ENCODE peak calls at places on chromosomes 3 and 15, in six cellular contexts. V, Y, H, P, E and S are unnamed samples.

GRCh38 chr3:192935441-192935840 is 17.8 kb upstream of the MB21D2 start:
- DNase-seq in P (no peak), E (no peak), V (no peak), H (no peak), Y (no peak), S (no peak)

GRCh38 chr3:146326875-146327543 is 76.1 kb upstream of the PLSCR4 start:
- DNase-seq in P (no peak), V (no peak), H (peak), Y (peak), E (no peak), S (peak)

GRCh38 chr15:53869044-53869805 is 109.0 kb upstream of the UNC13C start:
- DNase-seq in V (no peak), P (no peak), Y (no peak), E (no peak), H (no peak), S (no peak)

GRCh38 chr3:119352235-119352634 is 58.1 kb downstream of the ARHGAP31 start:
- DNase-seq in E (no peak), Y (no peak), V (no peak), P (peak), H (no peak), S (no peak)

GRCh38 chr15:40192942-40193341 is 32.1 kb downstream of the BUB1B start:
- DNase-seq in V (no peak), P (no peak), H (no peak), Y (no peak), E (no peak), S (no peak)

GRCh38 chr3:44117239-44117638 is 124.4 kb upstream of the TOPAZ1 start:
- DNase-seq in E (no peak), Y (peak), P (no peak), H (no peak), V (no peak), S (no peak)

GRCh38 chr3:72273615-72274014 is 488.7 kb upstream of the PROK2 start:
- DNase-seq in V (no peak), H (no peak), Y (peak), P (no peak), E (peak), S (no peak)

GRCh38 chr3:122533931-122534334 is 19.2 kb upstream of the KPNA1 start:
- DNase-seq in E (no peak), Y (no peak), H (peak), V (peak), P (peak), S (no peak)

GRCh38 chr15:67700023-67700422 is 125.3 kb upstream of the SKOR1 start:
- DNase-seq in V (no peak), P (no peak), Y (no peak), H (no peak), E (no peak), S (no peak)

GRCh38 chr3:38334142-38334541 is 12.4 kb upstream of the XYLB start:
- DNase-seq in H (no peak), V (no peak), Y (no peak), E (no peak), P (no peak), S (no peak)

GRCh38 chr15:89781891-89782618 is 5.9 kb downstream of the MESP2 start:
- DNase-seq in P (no peak), Y (no peak), V (no peak), H (peak), E (no peak), S (peak)

GRCh38 chr3:127773752-127774395 is 48.4 kb downstream of the MGLL start:
- DNase-seq in E (no peak), P (no peak), Y (no peak), V (no peak), H (no peak), S (no peak)

GRCh38 chr15:33794425-33794824 is 173.9 kb upstream of the CHRM5 start:
- DNase-seq in H (no peak), E (no peak), P (no peak), Y (no peak), V (no peak), S (no peak)

GRCh38 chr3:33940149-33940548 is 141.7 kb downstream of the PDCD6IP start:
- DNase-seq in E (no peak), Y (no peak), P (no peak), V (no peak), H (no peak), S (no peak)

GRCh38 chr3:76997733-76998132 is 42.2 kb upstream of the ROBO2 start:
- DNase-seq in Y (no peak), P (no peak), H (no peak), V (no peak), E (no peak), S (no peak)

GRCh38 chr3:69116897-69117296 is 5.5 kb downstream of the LMOD3 start:
- DNase-seq in Y (no peak), V (no peak), E (no peak), P (no peak), H (peak), S (no peak)

GRCh38 chr15:33022629-33023028 is 171.9 kb downstream of the FMN1 start:
- DNase-seq in V (no peak), Y (no peak), H (no peak), E (no peak), P (no peak), S (no peak)

GRCh38 chr15:100572362-100572983 is 29.5 kb downstream of the LINS1 start:
- DNase-seq in P (no peak), E (no peak), V (no peak), Y (no peak), H (no peak), S (no peak)

GRCh38 chr3:153394017-153394416 is 232.0 kb downstream of the RAP2B start:
- DNase-seq in E (no peak), P (no peak), V (no peak), H (no peak), Y (no peak), S (no peak)

GRCh38 chr15:41926184-41927056 is 32.6 kb upstream of the SPTBN5 start:
- DNase-seq in Y (no peak), V (no peak), P (no peak), E (no peak), H (no peak), S (peak)

DNA sequence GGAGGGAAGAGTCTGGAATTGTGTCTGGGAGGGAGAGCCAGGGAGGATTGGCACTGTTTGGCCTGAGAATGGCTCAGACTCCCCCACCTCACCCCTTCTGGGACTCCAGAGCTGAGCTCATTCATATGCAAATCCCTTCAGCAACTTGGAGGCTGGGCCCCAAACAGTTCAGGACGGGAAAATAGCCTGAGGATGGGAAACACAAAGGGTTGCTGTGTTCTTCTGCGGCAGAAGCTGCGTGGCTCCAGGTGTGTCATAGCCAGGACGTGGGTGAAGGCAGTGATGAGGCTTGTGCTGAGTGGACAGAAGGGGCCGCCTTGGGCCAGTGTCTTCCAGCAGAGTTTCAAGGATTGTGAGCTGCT is 16.6 kb downstream of the MASP1 start:
- DNase-seq in V (no peak), E (peak), P (no peak), H (no peak), Y (peak), S (no peak)
- TF ChIP-seq ZNF274 in V (no peak), E (no peak), P (no peak), H (no peak), Y (no peak), S (no peak)

DNA sequence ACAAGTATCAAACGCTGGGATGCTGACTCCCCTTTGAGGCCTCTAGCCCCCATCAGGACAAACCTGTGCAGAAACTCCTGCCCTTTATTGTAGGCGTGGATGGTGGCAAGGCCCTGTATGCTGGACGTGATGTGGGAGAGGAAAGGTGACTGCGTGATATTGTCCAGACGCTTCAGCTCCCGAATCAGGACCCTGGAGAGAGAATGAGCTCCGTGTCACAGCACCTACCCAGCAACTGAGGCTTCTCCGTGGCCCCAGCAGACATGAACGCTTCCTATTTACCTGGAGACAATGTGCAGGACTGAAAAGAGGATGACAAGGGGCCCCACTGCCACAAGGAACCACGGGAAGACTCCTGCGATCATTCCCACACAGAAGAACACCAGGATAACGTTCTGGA is 65.0 kb upstream of the PARL start:
- DNase-seq in P (no peak), V (no peak), E (no peak), H (no peak), Y (no peak), S (no peak)
- TF ChIP-seq ZNF274 in P (no peak), V (no peak), E (no peak), H (no peak), Y (no peak), S (no peak)

GRCh38 chr3:152356870-152357276 is 88.1 kb downstream of the MBNL1 start:
- DNase-seq in Y (no peak), P (peak), H (no peak), E (no peak), V (no peak), S (no peak)
- TF ChIP-seq ZNF274 in Y (no peak), P (no peak), H (no peak), E (no peak), V (no peak), S (no peak)

GRCh38 chr3:41961061-41961749 is 698 bp downstream of the ULK4 start:
- DNase-seq in H (peak), Y (peak), P (no peak), V (peak), E (peak), S (peak)
- TF ChIP-seq ZNF274 in H (no peak), Y (no peak), P (no peak), V (no peak), E (no peak), S (no peak)

GRCh38 chr3:37115451-37115850 is 58.9 kb downstream of the LRRFIP2 start:
- DNase-seq in E (no peak), H (no peak), V (no peak), Y (no peak), P (no peak), S (no peak)

GRCh38 chr3:37117548-37117947 is 56.8 kb downstream of the LRRFIP2 start:
- DNase-seq in V (no peak), P (no peak), Y (no peak), E (no peak), H (no peak), S (peak)

GRCh38 chr3:37116998-37117397 is 57.4 kb downstream of the LRRFIP2 start:
- DNase-seq in E (no peak), P (no peak), Y (no peak), H (no peak), V (no peak), S (no peak)

GRCh38 chr3:37112987-37113386 is 61.4 kb downstream of the LRRFIP2 start:
- DNase-seq in E (no peak), V (no peak), P (no peak), H (no peak), Y (no peak), S (no peak)

GRCh38 chr3:37114251-37115145 is 59.9 kb downstream of the LRRFIP2 start:
- DNase-seq in H (no peak), V (no peak), Y (no peak), P (no peak), E (no peak), S (no peak)
- TF ChIP-seq ZNF274 in H (no peak), V (no peak), Y (no peak), P (no peak), E (no peak), S (no peak)

GRCh38 chr15:101675015-101675414 is 22.8 kb upstream of the TM2D3 start:
- DNase-seq in H (no peak), P (no peak), E (no peak), V (no peak), Y (no peak), S (no peak)

GRCh38 chr15:101672298-101672697 is 20.1 kb upstream of the TM2D3 start:
- DNase-seq in V (no peak), P (no peak), H (no peak), Y (no peak), E (no peak), S (no peak)

GRCh38 chr15:101679861-101680260 is 27.7 kb upstream of the TM2D3 start:
- DNase-seq in E (no peak), V (no peak), Y (no peak), H (no peak), P (no peak), S (no peak)

GRCh38 chr15:101676965-101677364 is 24.8 kb upstream of the TM2D3 start:
- DNase-seq in V (no peak), P (no peak), E (no peak), Y (no peak), H (no peak), S (no peak)

GRCh38 chr15:101675796-101676582 is 23.8 kb upstream of the TM2D3 start:
- DNase-seq in Y (no peak), V (no peak), H (no peak), P (no peak), E (no peak), S (no peak)
- TF ChIP-seq ZNF274 in Y (no peak), V (no peak), H (no peak), P (no peak), E (no peak), S (no peak)

GRCh38 chr3:108127301-108127988 is 36.6 kb upstream of the CD47 start:
- DNase-seq in Y (no peak), V (no peak), E (no peak), P (peak), H (no peak), S (no peak)

GRCh38 chr3:108124337-108125150 is 33.7 kb upstream of the CD47 start:
- DNase-seq in P (peak), Y (peak), H (no peak), V (peak), E (no peak), S (no peak)

GRCh38 chr3:108125151-108125540 is 34.3 kb upstream of the CD47 start:
- DNase-seq in E (no peak), V (no peak), P (no peak), H (no peak), Y (no peak), S (no peak)

GRCh38 chr3:108125550-108126071 is 34.8 kb upstream of the CD47 start:
- DNase-seq in V (peak), Y (no peak), P (peak), E (no peak), H (no peak), S (no peak)

DNA sequence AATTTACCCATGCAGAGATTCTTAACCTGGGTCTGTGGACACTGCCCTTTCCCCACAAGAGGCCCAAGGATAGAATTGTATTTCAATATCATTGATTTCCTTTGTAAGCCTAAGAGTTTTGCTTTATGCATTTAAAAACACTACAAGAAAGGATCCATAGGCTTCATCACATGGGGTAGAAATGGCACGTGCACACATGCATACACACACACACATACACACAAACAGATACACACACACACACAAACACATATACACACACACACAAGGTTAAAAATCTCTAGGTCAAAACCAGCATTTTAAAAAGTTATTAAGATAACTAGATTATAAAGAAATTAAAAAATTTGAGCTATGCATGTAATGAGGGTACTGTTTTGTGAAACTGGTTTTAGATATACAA is 35.5 kb upstream of the CD47 start:
- DNase-seq in P (no peak), V (no peak), H (no peak), E (no peak), Y (no peak), S (no peak)
- TF ChIP-seq ZNF274 in P (no peak), V (no peak), H (no peak), E (no peak), Y (no peak), S (no peak)

GRCh38 chr3:56783644-56784451 is 17.9 kb downstream of the ARHGEF3 start:
- DNase-seq in H (no peak), P (peak), V (no peak), E (no peak), Y (no peak), S (peak)
- TF ChIP-seq ZNF274 in H (no peak), P (no peak), V (no peak), E (no peak), Y (no peak), S (no peak)